ENCODE peak calls at places on chromosomes 5 and 9, in ten cellular contexts. B is AG04450; A is upper lobe of right lung; E is heart right ventricle; R is iPS DF 6.9; O is ovary; U is neural progenitor cell; Q is ascending aorta; T is CD8-positive, alpha-beta T cell; J is tibial nerve. G is an unnamed sample.

GRCh38 chr5:157266286-157267007 is 524 bp downstream of the CYFIP2 start:
- DNase-seq in B (no peak), A (peak; percentile 81), E (peak; percentile 31), R (no peak), O (peak; percentile 21), U (peak; percentile 78), Q (no peak), T (peak; percentile 59), J (no peak), G (peak; percentile 20)

GRCh38 chr9:116549061-116549664 is 137.9 kb upstream of the TRIM32 start:
- DNase-seq in B (peak; percentile 87), A (peak; percentile 86), E (peak; percentile 73), R (no peak), O (peak; percentile 81), U (no peak), Q (peak; percentile 73), T (no peak), J (peak; percentile 26), G (no peak)

GRCh38 chr5:16617272-16617973 is 626 bp upstream of the RETREG1 start:
- DNase-seq in B (no peak), A (no peak), E (peak; percentile 35), R (no peak), O (no peak), U (peak; percentile 42), Q (no peak), T (peak; percentile 66), J (no peak), G (no peak)

GRCh38 chr5:135476615-135477493 is 24.7 kb upstream of the TIFAB start:
- DNase-seq in B (no peak), A (no peak), E (no peak), R (no peak), O (no peak), U (no peak), Q (no peak), T (no peak), J (no peak), G (no peak)

GRCh38 chr9:123586140-123586735 is 230.2 kb downstream of the CRB2 start:
- DNase-seq in B (no peak), A (no peak), E (no peak), R (no peak), O (no peak), U (no peak), Q (no peak), T (no peak), J (no peak), G (no peak)

GRCh38 chr5:134935711-134936602 is 31.0 kb downstream of the PCBD2 start:
- DNase-seq in B (no peak), A (no peak), E (no peak), R (no peak), O (no peak), U (no peak), Q (no peak), T (no peak), J (no peak), G (no peak)

GRCh38 chr9:91837982-91838731 is 111.9 kb downstream of the ROR2 start:
- DNase-seq in B (no peak), A (peak; percentile 90), E (peak; percentile 67), R (no peak), O (peak; percentile 67), U (no peak), Q (no peak), T (no peak), J (no peak), G (no peak)

GRCh38 chr9:76894198-76894597 is 11.7 kb downstream of the PRUNE2 start:
- DNase-seq in B (no peak), A (no peak), E (no peak), R (no peak), O (no peak), U (no peak), Q (no peak), T (no peak), J (no peak), G (no peak)

GRCh38 chr5:75167345-75167744 is 69.3 kb downstream of the ANKRD31 start:
- DNase-seq in B (no peak), A (no peak), E (no peak), R (peak; percentile 31), O (no peak), U (peak; percentile 21), Q (no peak), T (no peak), J (no peak), G (no peak)

GRCh38 chr5:78903936-78904335 is 81.2 kb downstream of the ARSB start:
- DNase-seq in B (no peak), A (no peak), E (no peak), R (no peak), O (no peak), U (no peak), Q (no peak), T (no peak), J (no peak), G (no peak)

GRCh38 chr5:39730011-39730410 is 305.2 kb upstream of the DAB2 start:
- DNase-seq in B (no peak), A (no peak), E (no peak), R (no peak), O (no peak), U (no peak), Q (no peak), T (no peak), J (no peak), G (no peak)

GRCh38 chr5:10567181-10567591 is 3.3 kb downstream of the ANKRD33B start:
- DNase-seq in B (no peak), A (no peak), E (no peak), R (no peak), O (no peak), U (no peak), Q (no peak), T (no peak), J (no peak), G (no peak)

GRCh38 chr5:150000990-150001659 is 586 bp downstream of the HMGXB3 start:
- DNase-seq in B (no peak), A (peak; percentile 84), E (peak; percentile 48), R (no peak), O (peak; percentile 24), U (peak; percentile 76), Q (no peak), T (peak; percentile 28), J (no peak), G (peak; percentile 32)

GRCh38 chr5:176184608-176185132 is 53.6 kb upstream of the SIMC1 start:
- DNase-seq in B (no peak), A (no peak), E (no peak), R (no peak), O (no peak), U (no peak), Q (no peak), T (no peak), J (no peak), G (no peak)
- H3K27ac ChIP-seq in B (no peak overlapping the region), A (no peak overlapping the region), E (no peak overlapping the region), R (no peak overlapping the region), O (peak overlapping the region; percentile 25), U (no peak overlapping the region), Q (no peak overlapping the region), T (no peak overlapping the region), J (no peak overlapping the region), G (no peak overlapping the region)

DNA sequence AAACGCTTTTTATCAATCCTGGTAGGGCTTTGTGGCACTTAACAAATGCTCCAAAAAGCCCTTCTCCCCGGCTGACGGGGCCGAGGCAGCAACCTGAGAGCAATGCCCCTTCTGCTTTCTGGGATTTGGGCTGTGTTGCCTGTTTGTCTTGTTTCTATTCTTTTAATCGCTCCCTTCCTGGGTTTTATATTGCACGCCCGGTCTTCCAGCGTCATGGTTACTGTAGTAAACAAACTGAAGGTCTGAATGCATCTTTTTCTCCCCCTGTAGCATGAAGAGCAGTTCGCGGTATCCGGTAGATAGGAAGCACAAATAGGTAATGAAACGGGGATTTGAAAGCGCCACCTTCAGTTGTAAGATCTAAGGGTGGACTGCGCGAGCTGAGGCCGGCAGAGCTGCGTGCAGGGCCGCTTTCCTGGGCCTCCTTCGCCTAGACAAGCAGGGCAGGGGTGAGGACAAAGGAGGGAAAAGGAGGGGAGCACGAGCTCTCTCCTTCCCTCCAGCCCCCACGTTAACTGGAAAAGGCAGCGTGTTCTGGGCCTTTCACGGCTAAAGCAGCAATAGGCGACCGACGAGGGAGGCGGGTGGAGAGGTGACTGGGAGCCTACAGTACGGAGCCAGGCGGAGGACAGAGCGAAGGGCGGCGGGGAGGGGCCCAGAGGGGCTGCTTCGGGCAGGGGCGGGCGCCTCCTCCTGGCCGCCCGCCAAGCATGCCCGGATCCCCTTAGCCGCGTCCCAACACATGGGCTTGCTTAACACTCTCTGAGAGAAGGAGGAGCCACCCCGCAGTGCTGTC is 49.3 kb upstream of the ZNF366 start:
- DNase-seq in B (no peak), A (peak; percentile 87), E (peak; percentile 69), R (peak; percentile 52), O (peak; percentile 65), U (peak; percentile 89), Q (no peak), T (peak; percentile 8), J (peak; percentile 17), G (peak; percentile 48)
- H3K4me3 ChIP-seq in B (peak overlapping the region; percentile 44), A (peak overlapping the region; percentile 51), E (peak overlapping the region; percentile 25), R (peak overlapping the region; percentile 6), O (peak overlapping the region; percentile 27), U (peak overlapping the region; percentile 34), Q (peak overlapping the region; percentile 1), T (peak overlapping the region; percentile 35), J (peak overlapping the region; percentile 24), G (no peak overlapping the region)

DNA sequence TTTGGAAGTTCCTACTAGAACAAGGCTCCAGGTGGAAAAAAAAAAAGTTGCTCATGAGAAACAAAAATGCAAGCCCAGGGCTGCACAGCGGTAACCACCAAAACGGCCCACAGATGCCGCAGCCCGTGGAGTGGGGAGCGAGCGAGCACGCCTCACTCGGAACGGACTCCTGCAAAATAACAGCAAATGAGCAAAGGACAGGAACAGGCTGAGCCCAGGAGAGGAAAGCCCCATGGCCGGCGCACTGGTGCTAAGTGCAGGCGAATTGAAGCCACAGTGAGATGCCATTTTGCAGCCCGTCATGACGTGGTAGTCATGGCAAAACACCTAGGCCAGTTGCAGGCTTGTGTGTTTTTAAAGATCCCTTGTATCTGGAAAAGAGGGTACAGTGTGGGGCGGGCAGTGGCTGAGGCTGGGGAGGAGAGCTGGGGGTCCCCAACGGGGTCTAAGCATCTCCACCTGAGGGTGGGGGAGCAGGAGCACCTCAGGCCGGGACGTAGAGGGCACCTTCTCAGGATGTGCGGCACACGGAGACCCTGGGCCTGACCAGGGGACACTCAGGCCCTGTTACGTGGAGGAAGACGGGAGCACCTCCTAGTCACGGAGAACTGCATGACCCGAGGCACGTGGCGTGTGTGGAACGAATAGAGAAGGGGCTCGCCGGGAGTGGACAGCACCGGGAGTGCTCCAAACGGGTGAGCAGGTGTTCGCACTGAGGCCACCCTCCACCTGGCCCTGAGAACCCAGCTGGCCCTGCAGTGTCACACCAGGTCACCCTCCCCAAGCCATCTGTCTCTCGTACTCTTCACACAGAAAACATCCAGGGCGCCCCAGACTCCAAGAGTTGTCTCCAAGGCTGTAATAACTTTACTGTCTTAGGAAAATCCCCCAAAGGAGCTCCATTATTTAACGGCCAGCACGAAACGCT is 10.7 kb downstream of the GRM6 start:
- DNase-seq in B (no peak), A (no peak), E (no peak), R (no peak), O (no peak), U (no peak), Q (no peak), T (no peak), J (no peak), G (no peak)
- H3K27ac ChIP-seq in B (no peak overlapping the region), A (no peak overlapping the region), E (no peak overlapping the region), R (no peak overlapping the region), O (no peak overlapping the region), U (no peak overlapping the region), Q (no peak overlapping the region), T (no peak overlapping the region), J (no peak overlapping the region), G (no peak overlapping the region)

DNA sequence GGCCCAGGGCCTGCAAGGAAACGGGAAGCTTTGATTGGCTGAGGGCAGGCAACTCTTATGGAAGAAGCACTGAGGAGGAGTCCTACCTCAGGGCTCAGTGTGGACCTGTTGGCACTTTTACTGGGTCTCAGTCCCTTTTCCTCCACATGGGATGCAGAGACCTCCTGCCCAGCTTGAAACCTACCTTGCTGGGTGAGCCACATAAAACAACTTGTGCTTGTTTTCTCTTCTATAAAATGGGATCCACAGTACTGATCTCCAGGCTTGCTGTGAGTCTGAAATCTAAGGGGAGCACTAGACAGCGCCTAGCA is 4.0 kb upstream of the SET start:
- DNase-seq in B (no peak), A (no peak), E (no peak), R (no peak), O (no peak), U (no peak), Q (no peak), T (no peak), J (no peak), G (no peak)
- H3K4me3 ChIP-seq in B (peak overlapping the region; percentile 80), A (peak overlapping the region; percentile 76), E (peak overlapping the region; percentile 51), R (peak overlapping the region; percentile 90), O (no peak overlapping the region), U (peak overlapping the region; percentile 88), Q (no peak overlapping the region), T (peak overlapping the region; percentile 72), J (no peak overlapping the region), G (peak overlapping the region; percentile 79)

G was measured in neuronal stem cell.